ENCODE peak calls at places on chromosome 17, in six cellular contexts. R, H, N, B, I and Q are unnamed samples.

GRCh38 chr17:40168262-40168832 is 8.9 kb upstream of the RAPGEFL1 start:
- DNase-seq in H (peak; percentile 88), I (no peak), R (peak; percentile 46), N (no peak), B (no peak), Q (peak; percentile 72)

GRCh38 chr17:29140051-29140582 is 40.1 kb downstream of the MYO18A start:
- DNase-seq in N (peak; percentile 92), I (peak; percentile 72), B (no peak), R (peak; percentile 68), H (peak; percentile 56), Q (peak; percentile 78)

GRCh38 chr17:41307647-41308046 is 1.5 kb downstream of the KRTAP16-1 start:
- DNase-seq in B (no peak), R (no peak), I (no peak), H (no peak), N (no peak), Q (no peak)

GRCh38 chr17:30217054-30217453 is 18.4 kb downstream of the SLC6A4 start:
- DNase-seq in B (no peak), H (no peak), N (no peak), R (no peak), I (no peak), Q (no peak)

GRCh38 chr17:78962345-78962983 is 17.3 kb downstream of the LGALS3BP start:
- DNase-seq in N (peak; percentile 74), H (peak; percentile 69), I (no peak), R (peak; percentile 56), B (no peak), Q (no peak)

GRCh38 chr17:73042225-73042624 is 50.3 kb downstream of the SLC39A11 start:
- DNase-seq in B (no peak), N (no peak), H (no peak), I (no peak), R (no peak), Q (no peak)

GRCh38 chr17:44293509-44294226 is 14.7 kb upstream of the RUNDC3A start:
- DNase-seq in I (no peak), H (no peak), B (no peak), R (no peak), N (no peak), Q (no peak)

GRCh38 chr17:4664230-4664629 is 22.8 kb upstream of the ALOX15 start:
- DNase-seq in B (no peak), N (no peak), H (no peak), I (no peak), R (no peak), Q (no peak)

GRCh38 chr17:32264823-32265191 is 825 bp upstream of the RHBDL3 start:
- DNase-seq in R (no peak), B (no peak), I (no peak), H (no peak), N (no peak), Q (no peak)

GRCh38 chr17:14875557-14876412 is 389.3 kb downstream of the PMP22 start:
- DNase-seq in N (no peak), R (no peak), B (no peak), H (peak; percentile 7), I (no peak), Q (no peak)

GRCh38 chr17:49365667-49366066 is 3.6 kb upstream of the ZNF652 start:
- DNase-seq in I (peak; percentile 77), N (no peak), H (peak; percentile 31), R (peak; percentile 30), B (no peak), Q (peak; percentile 58)

GRCh38 chr17:48104440-48104839 is 3.1 kb upstream of the SNX11 start:
- DNase-seq in N (no peak), I (no peak), B (no peak), H (no peak), R (no peak), Q (no peak)

GRCh38 chr17:68682913-68683312 is 81.7 kb upstream of the FAM20A start:
- DNase-seq in H (no peak), B (no peak), R (no peak), I (no peak), N (no peak), Q (no peak)

GRCh38 chr17:42317256-42317966 is 29.1 kb downstream of the STAT5A start:
- DNase-seq in H (no peak), B (no peak), R (no peak), N (no peak), I (no peak), Q (no peak)

GRCh38 chr17:66203274-66204015 is 11.5 kb upstream of the CEP112 start:
- DNase-seq in H (no peak), I (no peak), N (no peak), B (no peak), R (no peak), Q (no peak)

GRCh38 chr17:362721-363120 is 10.1 kb upstream of the RPH3AL start:
- DNase-seq in R (no peak), H (no peak), I (no peak), B (no peak), N (no peak), Q (no peak)

GRCh38 chr17:3944485-3945388 is 19.5 kb downstream of the ATP2A3 start:
- DNase-seq in B (peak; percentile 77), I (no peak), R (no peak), H (no peak), N (no peak), Q (peak; percentile 74)

GRCh38 chr17:81329927-81330883 is 35.1 kb upstream of the SLC38A10 start:
- DNase-seq in N (no peak), R (no peak), H (peak; percentile 72), I (no peak), B (no peak), Q (no peak)
- TF ChIP-seq CTCF in N (no peak), R (peak; percentile 13), H (no peak), I (no peak), B (peak; percentile 16), Q (no peak)

GRCh38 chr17:57746221-57746620 is 1.1 kb upstream of the CCDC182 start:
- DNase-seq in B (no peak), R (no peak), N (no peak), H (no peak), I (no peak), Q (no peak)

GRCh38 chr17:57745242-57745641 is at the start of gene CCDC182:
- DNase-seq in I (no peak), H (no peak), R (no peak), N (no peak), B (no peak), Q (no peak)

GRCh38 chr17:57750109-57750845 is 5.2 kb upstream of the CCDC182 start:
- DNase-seq in H (no peak), N (no peak), I (no peak), R (no peak), B (no peak), Q (peak; percentile 11)

GRCh38 chr17:57749701-57750100 is 4.6 kb upstream of the CCDC182 start:
- DNase-seq in I (no peak), N (no peak), R (no peak), H (no peak), B (no peak), Q (no peak)

DNA sequence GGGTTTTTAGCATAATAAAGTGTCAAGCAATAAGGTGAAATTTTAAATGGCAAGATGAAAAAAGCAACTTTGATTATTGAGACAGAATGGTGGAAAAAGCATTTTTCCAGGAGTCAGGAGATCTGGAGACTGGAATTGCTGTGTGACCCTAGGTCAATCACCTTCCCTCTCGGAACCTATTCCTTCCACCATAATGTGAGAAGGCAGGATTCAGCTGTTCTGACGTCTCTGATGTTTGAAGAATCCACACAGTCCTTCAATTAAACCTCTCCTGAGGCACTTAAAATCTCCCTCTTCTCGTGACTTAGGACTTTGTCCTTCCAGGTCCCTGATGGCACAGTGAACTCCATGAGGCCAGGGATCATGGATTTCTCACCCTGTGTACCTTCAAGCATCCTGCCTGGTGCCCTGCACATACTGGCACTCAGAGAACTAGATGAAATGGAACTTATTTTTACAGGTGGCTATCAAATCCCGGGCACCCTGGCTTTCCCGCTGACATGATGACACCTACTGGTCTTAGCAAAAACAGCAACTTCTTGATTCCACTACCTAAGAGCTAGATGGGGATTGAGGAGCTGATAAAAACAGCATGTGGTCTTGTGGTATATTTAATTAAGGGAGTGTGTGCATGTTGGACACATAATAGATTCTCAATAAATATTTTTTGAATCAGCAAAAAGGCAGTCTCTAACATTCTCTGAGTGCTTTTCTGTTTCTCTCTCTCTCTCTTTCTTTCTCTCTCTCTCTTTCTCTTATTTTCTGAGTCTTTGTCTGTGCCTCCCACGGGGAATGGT is 2.3 kb upstream of the CCDC182 start:
- DNase-seq in B (no peak), H (peak; percentile 17), I (peak; percentile 50), R (peak; percentile 41), N (no peak), Q (peak; percentile 83)
- TF ChIP-seq CTCF in B (peak; percentile 77), H (no peak), I (peak; percentile 75), R (peak; percentile 87), N (peak; percentile 37), Q (peak; percentile 97)

GRCh38 chr17:75046583-75047289 is at the start of the genes ATP5PD and KCTD2:
- DNase-seq in N (peak; percentile 96), B (peak; percentile 90), R (peak; percentile 95), H (peak; percentile 96), I (peak; percentile 92), Q (peak; percentile 99)
- TF ChIP-seq CTCF in N (no peak), B (peak; percentile 19), R (peak; percentile 39), H (no peak), I (peak; percentile 29), Q (peak; percentile 15)

GRCh38 chr17:58537266-58537665 is 22.8 kb upstream of the MTMR4 start:
- DNase-seq in N (no peak), B (no peak), H (no peak), R (no peak), I (no peak), Q (no peak)

GRCh38 chr17:58539703-58540102 is 25.3 kb upstream of the MTMR4 start:
- DNase-seq in B (no peak), R (no peak), I (no peak), N (no peak), H (no peak), Q (no peak)

GRCh38 chr17:58536541-58536940 is 22.1 kb upstream of the MTMR4 start:
- DNase-seq in I (no peak), R (no peak), H (no peak), N (no peak), B (no peak), Q (no peak)

GRCh38 chr17:58538801-58539410 is 24.5 kb upstream of the MTMR4 start:
- DNase-seq in R (no peak), N (no peak), B (no peak), H (no peak), I (no peak), Q (no peak)

GRCh38 chr17:58541249-58541648 is 26.8 kb upstream of the MTMR4 start:
- DNase-seq in R (no peak), I (no peak), N (no peak), H (no peak), B (no peak), Q (peak; percentile 56)
- TF ChIP-seq CTCF in R (peak; percentile 56), I (peak; percentile 55), N (no peak), H (no peak), B (peak; percentile 29), Q (peak; percentile 75)